ENCODE peak calls at places on chromosomes 16 and 17, in six cellular contexts. O is stomach, N is neural crest cell, C is body of pancreas, A is colonic mucosa, W is GM13977. Q is an unnamed sample.

GRCh38 chr17:59427425-59427921 is 96.0 kb downstream of the YPEL2 start:
- DNase-seq in C (no peak), O (no peak), N (no peak), A (no peak), W (no peak), Q (no peak)

GRCh38 chr17:18190629-18191028 is 7.0 kb downstream of the ALKBH5 start:
- DNase-seq in C (no peak), N (no peak), A (no peak), W (no peak), O (no peak), Q (no peak)

GRCh38 chr17:60442271-60443201 is 20.2 kb downstream of the CHCT1 start:
- DNase-seq in A (no peak), N (no peak), W (no peak), C (no peak), O (no peak), Q (no peak)

GRCh38 chr17:64256913-64257807 is 5.9 kb downstream of the TEX2 start:
- DNase-seq in C (no peak), W (no peak), O (no peak), A (no peak), N (no peak), Q (no peak)

GRCh38 chr17:13917635-13918034 is 151.7 kb upstream of the COX10 start:
- DNase-seq in O (no peak), C (no peak), N (no peak), A (no peak), W (no peak), Q (no peak)

GRCh38 chr17:72422505-72423285 is 301.9 kb downstream of the SOX9 start:
- DNase-seq in N (no peak), C (peak), A (peak), W (peak), O (peak), Q (no peak)

GRCh38 chr17:14776791-14777190 is 475.9 kb downstream of the HS3ST3B1 start:
- DNase-seq in C (no peak), O (no peak), A (no peak), W (no peak), N (no peak), Q (no peak)

GRCh38 chr16:29804455-29805231 is 1.7 kb upstream of the MAZ start:
- DNase-seq in N (no peak), C (peak), A (peak), W (no peak), O (peak), Q (no peak)

GRCh38 chr17:47941998-47942490 is 673 bp downstream of the PNPO start:
- DNase-seq in O (no peak), N (no peak), A (no peak), C (no peak), W (no peak), Q (no peak)

GRCh38 chr16:81810894-81811538 is 31.9 kb downstream of the PLCG2 start:
- DNase-seq in O (no peak), W (peak), N (no peak), C (no peak), A (no peak), Q (no peak)

GRCh38 chr16:53465606-53466290 is 31.5 kb downstream of the RBL2 start:
- DNase-seq in A (no peak), O (no peak), N (no peak), C (peak), W (no peak), Q (no peak)

GRCh38 chr17:31788956-31789355 is 70.1 kb downstream of the COPRS start:
- DNase-seq in C (no peak), W (no peak), O (no peak), N (no peak), A (no peak), Q (no peak)

GRCh38 chr17:58325289-58325726 is 3.3 kb downstream of the TSPOAP1 start:
- DNase-seq in W (no peak), O (no peak), A (no peak), N (no peak), C (no peak), Q (peak)

GRCh38 chr16:78098544-78099371 is 696 bp upstream of the WWOX start:
- DNase-seq in W (no peak), C (no peak), A (no peak), N (no peak), O (no peak), Q (no peak)

GRCh38 chr16:78102122-78102660 is 2.7 kb downstream of the WWOX start:
- DNase-seq in N (no peak), O (no peak), C (no peak), W (no peak), A (no peak), Q (no peak)

GRCh38 chr16:78099372-78100161 is at the start of gene WWOX:
- DNase-seq in N (peak), W (peak), C (peak), O (peak), A (peak), Q (peak)

GRCh38 chr16:78098087-78098486 is 1.4 kb upstream of the WWOX start:
- DNase-seq in N (no peak), O (no peak), A (no peak), C (no peak), W (peak), Q (no peak)

DNA sequence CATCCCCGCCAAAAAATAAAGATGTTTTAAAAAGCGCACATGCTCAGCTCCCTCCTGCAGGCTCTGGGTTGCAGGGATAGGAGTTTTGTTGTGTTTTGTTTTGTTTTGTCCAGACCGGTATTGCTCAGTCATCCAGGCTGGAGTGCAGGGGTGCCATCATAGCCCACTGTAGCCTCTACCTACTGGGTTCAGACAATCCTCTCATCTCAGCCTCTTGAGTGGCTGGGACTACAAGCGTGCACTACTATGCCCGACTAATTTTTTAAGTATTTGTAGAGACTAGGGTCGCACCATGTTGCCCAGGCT is 661 bp downstream of the WWOX start:
- DNase-seq in C (no peak), W (no peak), N (no peak), O (no peak), A (no peak), Q (no peak)
- TF ChIP-seq CTCF in C (no peak), W (no peak), N (no peak), O (no peak), A (no peak), Q (peak)

DNA sequence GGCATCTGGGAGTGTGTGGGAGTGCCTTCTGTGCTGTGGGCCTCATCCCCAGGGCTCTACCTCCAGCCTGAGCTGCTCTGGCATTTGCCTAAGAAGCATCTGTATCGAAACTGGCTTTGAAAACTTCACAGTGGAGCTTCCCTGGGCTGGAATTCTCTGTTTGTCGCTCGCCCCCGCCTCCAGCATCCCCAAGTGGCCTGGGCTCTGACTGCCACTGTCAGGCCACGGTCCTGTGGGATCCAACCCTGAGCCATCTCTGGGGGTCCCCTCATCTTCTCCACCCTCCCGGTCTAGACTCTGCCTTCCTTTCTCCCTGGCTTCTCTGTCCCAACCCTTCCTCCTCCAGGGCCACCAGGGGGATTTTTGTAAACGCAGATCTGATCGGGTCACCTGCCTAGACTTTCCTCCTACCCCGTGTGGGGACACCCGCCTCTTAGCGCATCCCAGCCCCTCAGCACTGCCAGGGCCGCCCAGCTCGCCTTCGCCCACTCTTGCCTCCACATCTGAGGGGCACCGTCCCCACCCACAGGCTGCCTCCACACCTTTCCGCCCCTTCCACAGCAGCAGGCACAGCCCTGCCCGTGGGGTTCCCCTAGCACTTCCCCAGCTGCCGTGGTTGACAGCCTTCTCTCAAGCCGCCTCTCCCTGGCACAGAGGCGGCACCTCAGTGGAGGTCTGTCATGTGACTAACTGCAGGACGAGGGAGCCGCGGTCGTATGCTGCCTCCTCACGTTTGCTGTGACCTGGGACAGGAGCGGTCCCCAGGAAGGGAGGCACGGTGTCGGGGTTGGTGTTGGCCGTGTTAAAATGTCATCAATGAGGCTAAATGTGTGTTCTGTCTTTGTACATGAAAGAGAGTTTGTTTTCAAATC is 12.0 kb downstream of the TBC1D24 start:
- DNase-seq in A (peak), N (no peak), O (peak), C (peak), W (peak), Q (peak)
- TF ChIP-seq CTCF in A (no peak), N (no peak), O (no peak), C (peak), W (peak), Q (no peak)

GRCh38 chr17:52170963-52171572 is 12.6 kb upstream of the CA10 start:
- DNase-seq in C (peak), N (peak), O (peak), A (no peak), W (no peak), Q (peak)
- TF ChIP-seq CTCF in C (peak), N (peak), O (peak), A (peak), W (peak), Q (peak)

DNA sequence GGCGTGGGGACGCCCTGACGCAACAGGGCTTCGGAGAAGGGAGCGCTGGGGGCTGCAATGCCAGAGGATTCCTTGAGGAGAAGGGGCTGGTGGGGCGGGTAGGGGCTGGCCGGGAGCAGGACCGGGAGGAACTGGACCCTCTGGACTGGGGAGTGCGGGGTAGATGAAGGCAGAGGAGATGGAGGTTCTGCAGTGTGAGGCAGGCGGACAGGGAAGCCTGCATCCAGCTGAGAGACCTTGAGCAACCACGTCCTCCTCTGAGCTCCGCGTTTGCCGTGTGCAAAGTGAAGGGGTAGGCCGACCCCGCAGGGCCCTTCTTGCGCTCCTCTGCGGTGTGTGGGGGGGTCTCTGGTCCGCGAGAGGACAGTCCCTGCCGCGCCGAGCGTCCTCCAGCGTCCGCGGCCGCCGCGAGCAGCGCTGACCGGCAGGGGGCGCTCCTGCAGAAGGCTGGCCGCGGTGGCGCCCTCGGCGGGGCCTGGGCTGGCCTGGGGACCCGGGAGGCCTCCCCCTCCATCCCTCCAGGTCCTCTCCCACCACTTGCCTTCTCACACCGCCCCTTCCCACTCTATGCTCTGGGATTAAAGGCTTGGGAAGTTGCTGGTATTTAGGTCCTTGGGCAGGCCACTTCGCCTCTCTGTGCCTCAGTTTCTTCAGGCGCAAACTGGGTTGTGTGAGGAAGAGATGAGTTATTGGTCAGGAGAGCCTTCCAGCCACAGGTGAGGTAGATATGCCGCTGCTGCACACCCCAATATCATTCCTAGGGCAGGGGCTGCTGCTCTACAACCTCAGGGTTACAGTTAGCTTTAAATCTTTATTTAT is 9.6 kb upstream of the WNT9B start:
- DNase-seq in A (no peak), W (peak), O (no peak), C (no peak), N (peak), Q (peak)
- TF ChIP-seq CTCF in A (peak), W (peak), O (peak), C (peak), N (peak), Q (peak)